ENCODE peak calls at places on chromosomes 2 and 18, in four cellular contexts. One of them, this sample, is unnamed.

GRCh38 chr18:47797126-47797525 is 133.3 kb downstream of the SMAD2 start:
- DNase-seq in NCI-H1417 treated with DMSO at 0.1 percent for 48 hours: no peak
- DNase-seq in GM20000: no peak
- DNase-seq in activated T-cell treated with anti-CD3 and anti-CD28 coated beads for 24 hours: no peak
- DNase-seq in this sample: no peak

GRCh38 chr2:199684168-199684567 is 166.8 kb downstream of the FTCDNL1 start:
- DNase-seq in NCI-H1417 treated with DMSO at 0.1 percent for 48 hours: no peak
- DNase-seq in GM20000: no peak
- DNase-seq in activated T-cell treated with anti-CD3 and anti-CD28 coated beads for 24 hours: no peak
- DNase-seq in this sample: no peak

GRCh38 chr2:160252278-160252887 is 52.3 kb upstream of the ITGB6 start:
- DNase-seq in NCI-H1417 treated with DMSO at 0.1 percent for 48 hours: no peak
- DNase-seq in GM20000: peak; percentile 22
- DNase-seq in activated T-cell treated with anti-CD3 and anti-CD28 coated beads for 24 hours: no peak
- DNase-seq in this sample: no peak

GRCh38 chr18:57569133-57569532 is 17.4 kb downstream of the FECH start:
- DNase-seq in NCI-H1417 treated with DMSO at 0.1 percent for 48 hours: no peak
- DNase-seq in GM20000: no peak
- DNase-seq in activated T-cell treated with anti-CD3 and anti-CD28 coated beads for 24 hours: no peak
- DNase-seq in this sample: no peak

GRCh38 chr2:10911291-10912075 is at the start of gene KCNF1:
- DNase-seq in NCI-H1417 treated with DMSO at 0.1 percent for 48 hours: peak; percentile 55
- DNase-seq in GM20000: no peak
- DNase-seq in activated T-cell treated with anti-CD3 and anti-CD28 coated beads for 24 hours: no peak
- DNase-seq in this sample: no peak

GRCh38 chr2:5250482-5250881 is 441.7 kb upstream of the SOX11 start:
- DNase-seq in NCI-H1417 treated with DMSO at 0.1 percent for 48 hours: no peak
- DNase-seq in GM20000: no peak
- DNase-seq in activated T-cell treated with anti-CD3 and anti-CD28 coated beads for 24 hours: no peak
- DNase-seq in this sample: no peak

GRCh38 chr2:67726416-67726815 is 329.3 kb downstream of the ETAA1 start:
- DNase-seq in NCI-H1417 treated with DMSO at 0.1 percent for 48 hours: no peak
- DNase-seq in GM20000: no peak
- DNase-seq in activated T-cell treated with anti-CD3 and anti-CD28 coated beads for 24 hours: no peak
- DNase-seq in this sample: no peak

GRCh38 chr18:2515408-2515807 is 55.9 kb downstream of the METTL4 start:
- DNase-seq in NCI-H1417 treated with DMSO at 0.1 percent for 48 hours: no peak
- DNase-seq in GM20000: no peak
- DNase-seq in activated T-cell treated with anti-CD3 and anti-CD28 coated beads for 24 hours: no peak
- DNase-seq in this sample: no peak

GRCh38 chr2:235324324-235324723 is 169.5 kb upstream of the AGAP1 start:
- DNase-seq in NCI-H1417 treated with DMSO at 0.1 percent for 48 hours: no peak
- DNase-seq in GM20000: no peak
- DNase-seq in activated T-cell treated with anti-CD3 and anti-CD28 coated beads for 24 hours: no peak
- DNase-seq in this sample: no peak

This sample was measured in stimulated activated naive CD8-positive, alpha-beta T cell treated with anti-CD3 and anti-CD28 coated beads, Interleukin-15, amount 100 ng/mL, for 72 hours.